ENCODE peak calls at places on chromosomes 12 and 14, in ten cellular contexts. X, S, J, M, E, B, C, O, V and I are unnamed samples.
A peak's percentile ranks its signal among the peaks of the same experiment; 100 is the strongest.

GRCh38 chr14:105315211-105315721 is 718 bp downstream of the PACS2 start:
- DNase-seq in O (peak; percentile 23), S (peak; percentile 58), M (peak; percentile 83), B (peak; percentile 33), V (peak; percentile 35), C (peak; percentile 66), J (peak; percentile 39), E (peak; percentile 54), X (peak; percentile 45), I (peak; percentile 56)

GRCh38 chr14:34189866-34190265 is 239.0 kb upstream of the EGLN3 start:
- DNase-seq in S (no peak), C (no peak), V (no peak), O (no peak), B (no peak), J (no peak), E (no peak), M (no peak), X (no peak), I (no peak)

GRCh38 chr14:53964249-53964648 is 7.6 kb upstream of the BMP4 start:
- DNase-seq in X (no peak), E (no peak), O (no peak), S (no peak), C (no peak), B (peak; percentile 80), J (no peak), M (no peak), V (no peak), I (peak; percentile 56)

GRCh38 chr12:61097991-61098580 is 1162.1 kb upstream of the USP15 start:
- DNase-seq in M (peak; percentile 21), B (no peak), V (no peak), C (peak; percentile 10), E (no peak), J (no peak), X (no peak), S (no peak), O (no peak), I (no peak)

GRCh38 chr14:28375295-28375694 is 391.3 kb upstream of the FOXG1 start:
- DNase-seq in C (peak; percentile 56), V (peak; percentile 19), S (no peak), X (peak; percentile 79), E (peak; percentile 2), J (no peak), M (no peak), B (peak; percentile 56), O (no peak), I (no peak)

GRCh38 chr14:61636291-61636690 is 59.0 kb upstream of the HIF1A start:
- DNase-seq in J (no peak), X (no peak), V (no peak), E (no peak), S (no peak), C (no peak), B (no peak), M (no peak), O (no peak), I (no peak)

GRCh38 chr14:65103150-65103760 is 938 bp upstream of the MAX start:
- DNase-seq in S (no peak), C (peak; percentile 47), V (peak; percentile 58), B (peak; percentile 24), E (no peak), O (peak; percentile 36), X (peak; percentile 35), J (no peak), M (no peak), I (peak; percentile 42)

GRCh38 chr14:60724080-60724618 is at the start of gene SIX4:
- DNase-seq in M (peak; percentile 85), O (peak; percentile 79), S (peak; percentile 66), J (no peak), E (peak; percentile 72), V (peak; percentile 78), C (peak; percentile 92), B (peak; percentile 86), X (peak; percentile 89), I (peak; percentile 84)

GRCh38 chr14:101884537-101885253 is 79.7 kb upstream of the DYNC1H1 start:
- DNase-seq in M (no peak), O (no peak), S (no peak), X (no peak), J (no peak), C (no peak), E (no peak), B (no peak), V (no peak), I (no peak)

GRCh38 chr12:124459852-124460645 is 107.4 kb downstream of the NCOR2 start:
- DNase-seq in C (no peak), B (no peak), J (no peak), O (no peak), X (no peak), S (no peak), M (peak; percentile 65), E (no peak), V (no peak), I (no peak)

GRCh38 chr14:28596336-28596735 is 170.3 kb upstream of the FOXG1 start:
- DNase-seq in O (no peak), B (peak; percentile 66), C (no peak), X (peak; percentile 76), E (no peak), M (no peak), S (no peak), V (peak; percentile 13), J (no peak), I (no peak)

GRCh38 chr12:25590021-25590721 is 37.1 kb upstream of the LMNTD1 start:
- DNase-seq in M (no peak), E (no peak), C (no peak), X (no peak), V (no peak), J (peak; percentile 6), O (no peak), B (peak; percentile 40), S (no peak), I (no peak)

GRCh38 chr14:90521121-90521929 is 124.5 kb downstream of the CALM1 start:
- DNase-seq in X (peak; percentile 44), S (peak; percentile 67), O (no peak), V (no peak), B (peak; percentile 37), C (no peak), M (peak; percentile 58), J (no peak), E (peak; percentile 61), I (no peak)

GRCh38 chr14:75022655-75023054 is 19.9 kb downstream of the EIF2B2 start:
- DNase-seq in M (no peak), J (no peak), S (no peak), O (no peak), B (no peak), X (peak; percentile 47), E (peak; percentile 32), V (peak; percentile 59), C (peak; percentile 60), I (peak; percentile 36)

GRCh38 chr12:75634244-75635222 is 123.1 kb upstream of the KRR1 start:
- DNase-seq in S (no peak), X (peak; percentile 48), M (no peak), C (no peak), J (no peak), O (no peak), E (no peak), B (peak; percentile 52), V (no peak), I (no peak)
- H3K4me3 ChIP-seq in S (no peak overlapping the region), X (no peak overlapping the region), M (no peak overlapping the region), C (no peak overlapping the region), J (no peak overlapping the region), O (no peak overlapping the region), E (no peak overlapping the region), B (no peak overlapping the region), V (no peak overlapping the region), I (no peak overlapping the region)

DNA sequence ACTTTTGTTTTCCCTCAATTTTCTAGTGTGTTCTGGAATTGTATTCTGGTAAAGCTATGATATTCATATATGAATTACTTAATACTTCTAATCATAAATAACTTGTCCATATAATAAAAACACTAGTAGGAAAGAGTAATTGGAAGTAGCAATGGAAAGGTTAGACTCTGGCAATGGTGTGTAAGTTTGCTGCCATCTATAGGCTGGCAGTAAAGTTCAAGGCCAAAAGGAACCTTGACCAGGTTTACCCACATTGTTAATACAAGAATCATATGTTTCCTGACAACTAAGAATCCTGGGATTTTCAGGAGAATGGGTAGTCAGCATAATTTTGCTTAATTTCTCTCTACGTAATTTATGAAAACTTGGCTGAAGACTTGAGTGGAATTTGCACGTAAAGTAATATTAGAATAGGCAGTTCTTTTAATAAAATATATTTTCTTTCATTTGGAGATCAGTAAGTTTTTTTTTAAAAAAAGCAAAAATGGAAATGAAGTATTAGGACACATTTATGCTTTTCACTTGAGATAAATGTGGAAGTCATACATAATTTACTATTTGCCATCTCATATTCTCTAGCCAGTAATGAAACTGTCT is 926.7 kb downstream of the GALC start:
- DNase-seq in O (peak; percentile 2), X (peak; percentile 1), C (no peak), E (no peak), J (no peak), S (no peak), V (no peak), B (no peak), M (no peak), I (peak; percentile 31)
- TF ChIP-seq CTCF in O (peak; percentile 36), X (no peak), C (no peak), E (no peak), J (no peak), S (no peak), V (no peak), B (peak; percentile 42), M (no peak), I (peak; percentile 27)

DNA sequence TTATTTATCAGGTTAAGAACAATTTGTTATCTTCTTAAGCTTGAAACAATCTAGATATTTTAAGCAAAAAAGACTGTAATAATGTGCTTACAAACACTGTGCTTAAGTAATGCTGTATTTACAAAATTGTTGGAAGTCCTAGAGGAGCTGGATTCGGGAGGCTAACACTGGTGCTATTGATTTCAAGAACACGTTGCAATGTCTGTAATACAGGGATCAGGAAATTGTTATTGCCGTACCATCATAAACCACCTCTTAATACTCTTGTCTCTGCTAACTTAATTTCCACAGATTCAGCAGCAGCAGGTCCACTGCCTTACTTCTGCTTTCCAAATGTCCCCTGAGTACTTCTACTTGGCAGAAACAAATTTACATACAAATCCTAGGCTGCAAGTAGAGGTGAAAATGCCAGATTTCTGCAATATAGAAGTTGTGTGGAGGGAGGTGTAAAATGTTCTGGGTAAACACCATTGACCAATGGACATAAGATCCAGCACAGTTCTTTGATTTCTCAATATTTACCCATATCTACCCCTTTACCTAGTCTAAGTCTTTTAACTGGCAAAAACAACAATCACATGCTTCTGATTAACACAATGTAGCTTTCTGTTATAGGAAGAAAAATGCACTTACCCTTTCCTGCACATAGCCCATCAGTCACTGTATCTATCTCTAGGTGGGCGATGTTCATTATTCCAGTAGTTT is 663.4 kb downstream of the TMTC2 start:
- DNase-seq in J (no peak), B (no peak), V (no peak), E (no peak), O (no peak), S (no peak), C (no peak), X (no peak), M (no peak), I (no peak)
- H3K4me3 ChIP-seq in J (no peak overlapping the region), B (no peak overlapping the region), V (no peak overlapping the region), E (no peak overlapping the region), O (no peak overlapping the region), S (no peak overlapping the region), C (no peak overlapping the region), X (no peak overlapping the region), M (no peak overlapping the region), I (no peak overlapping the region)

DNA sequence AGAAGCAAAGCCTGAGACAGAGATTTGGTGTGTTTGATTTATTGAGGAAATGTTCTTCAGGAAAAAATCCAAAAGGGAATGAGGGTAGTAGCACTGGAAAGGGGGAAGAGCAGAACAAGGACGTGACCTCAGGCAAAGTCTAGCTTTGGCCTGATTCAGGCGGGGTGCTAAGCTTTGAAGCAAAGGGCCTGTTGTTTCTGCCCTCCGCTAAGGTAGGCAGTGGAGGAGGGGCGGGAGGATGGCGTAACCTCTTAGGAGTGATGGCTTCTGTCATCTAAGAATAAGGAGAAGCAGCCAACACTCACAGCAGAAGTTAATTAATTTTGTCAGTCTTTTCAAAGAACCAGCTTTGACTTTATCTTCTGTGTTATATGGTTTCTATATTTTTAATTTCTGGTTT is 20.4 kb downstream of the ABHD12B start:
- DNase-seq in C (no peak), B (no peak), V (no peak), E (no peak), O (no peak), X (no peak), J (no peak), S (no peak), M (no peak), I (no peak)
- TF ChIP-seq CTCF in C (no peak), B (no peak), V (no peak), E (no peak), O (no peak), X (no peak), J (no peak), S (no peak), M (no peak), I (no peak)